ENCODE peak calls at places on chromosomes 13 and 19, in eight cellular contexts. One of them, this sample, is unnamed.

GRCh38 chr19:29104605-29105241 is 108.2 kb downstream of the UQCRFS1 start:
- DNase-seq in tibial nerve: no peak
- DNase-seq in left ventricle myocardium inferior: no peak
- DNase-seq in stomach: no peak
- DNase-seq in right lobe of liver: no peak
- DNase-seq in thoracic aorta: no peak
- DNase-seq in foreskin fibroblast: no peak
- DNase-seq in PC-3: no peak
- DNase-seq in this sample: no peak

GRCh38 chr13:114106526-114106925 is 25.9 kb downstream of the RASA3 start:
- DNase-seq in tibial nerve: no peak
- DNase-seq in right lobe of liver: no peak
- DNase-seq in PC-3: no peak
- DNase-seq in stomach: no peak
- DNase-seq in left ventricle myocardium inferior: no peak
- DNase-seq in foreskin fibroblast: no peak
- DNase-seq in thoracic aorta: no peak
- DNase-seq in this sample: no peak

GRCh38 chr13:46797468-46798237 is 692 bp upstream of the ESD start:
- DNase-seq in PC-3: no peak
- DNase-seq in left ventricle myocardium inferior: no peak
- DNase-seq in tibial nerve: no peak
- DNase-seq in thoracic aorta: no peak
- DNase-seq in right lobe of liver: no peak
- DNase-seq in stomach: no peak
- DNase-seq in foreskin fibroblast: peak
- DNase-seq in this sample: no peak

GRCh38 chr13:78201411-78201810 is 282.8 kb upstream of the EDNRB start:
- DNase-seq in PC-3: no peak
- DNase-seq in thoracic aorta: no peak
- DNase-seq in stomach: no peak
- DNase-seq in foreskin fibroblast: no peak
- DNase-seq in left ventricle myocardium inferior: no peak
- DNase-seq in tibial nerve: no peak
- DNase-seq in right lobe of liver: no peak
- DNase-seq in this sample: no peak

GRCh38 chr13:84192125-84192524 is 309.9 kb upstream of the SLITRK1 start:
- DNase-seq in PC-3: peak
- DNase-seq in left ventricle myocardium inferior: no peak
- DNase-seq in right lobe of liver: no peak
- DNase-seq in thoracic aorta: no peak
- DNase-seq in foreskin fibroblast: peak
- DNase-seq in stomach: no peak
- DNase-seq in tibial nerve: no peak
- DNase-seq in this sample: peak

GRCh38 chr19:46772170-46773017 is 16.0 kb downstream of the SLC1A5 start:
- DNase-seq in foreskin fibroblast: no peak
- DNase-seq in tibial nerve: no peak
- DNase-seq in left ventricle myocardium inferior: no peak
- DNase-seq in PC-3: no peak
- DNase-seq in right lobe of liver: no peak
- DNase-seq in thoracic aorta: no peak
- DNase-seq in stomach: no peak
- DNase-seq in this sample: no peak

GRCh38 chr19:32308436-32309077 is 36.9 kb upstream of the ZNF507 start:
- DNase-seq in foreskin fibroblast: no peak
- DNase-seq in right lobe of liver: no peak
- DNase-seq in stomach: no peak
- DNase-seq in thoracic aorta: no peak
- DNase-seq in tibial nerve: no peak
- DNase-seq in left ventricle myocardium inferior: no peak
- DNase-seq in PC-3: no peak
- DNase-seq in this sample: no peak

GRCh38 chr19:33456076-33456844 is 65.3 kb downstream of the PEPD start:
- DNase-seq in tibial nerve: no peak
- DNase-seq in thoracic aorta: no peak
- DNase-seq in foreskin fibroblast: no peak
- DNase-seq in stomach: no peak
- DNase-seq in right lobe of liver: peak
- DNase-seq in PC-3: no peak
- DNase-seq in left ventricle myocardium inferior: no peak
- DNase-seq in this sample: no peak

DNA sequence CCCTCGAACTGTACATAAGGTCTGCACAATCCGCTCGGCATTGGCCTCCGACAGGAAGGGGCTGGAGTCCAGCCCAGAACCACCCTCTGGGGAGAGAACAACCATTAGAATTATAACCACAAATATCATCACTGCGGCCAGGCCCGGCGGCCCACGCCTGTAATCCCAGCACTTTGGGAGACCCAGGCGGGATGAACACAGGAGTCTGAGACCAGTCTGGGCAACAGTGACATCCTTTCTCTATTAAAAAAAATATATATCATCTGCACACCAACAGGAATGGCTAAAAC is 11.4 kb downstream of the COQ8B start:
- DNase-seq in foreskin fibroblast: no peak
- DNase-seq in right lobe of liver: no peak
- DNase-seq in stomach: no peak
- DNase-seq in thoracic aorta: no peak
- DNase-seq in left ventricle myocardium inferior: peak
- DNase-seq in tibial nerve: peak
- DNase-seq in PC-3: no peak
- DNase-seq in this sample: no peak
- TF ChIP-seq CTCF in foreskin fibroblast: no peak
- TF ChIP-seq CTCF in right lobe of liver: no peak
- TF ChIP-seq CTCF in stomach: no peak
- TF ChIP-seq CTCF in thoracic aorta: no peak
- TF ChIP-seq CTCF in left ventricle myocardium inferior: no peak
- TF ChIP-seq CTCF in tibial nerve: no peak
- TF ChIP-seq CTCF in PC-3: no peak
- TF ChIP-seq CTCF in this sample: no peak

DNA sequence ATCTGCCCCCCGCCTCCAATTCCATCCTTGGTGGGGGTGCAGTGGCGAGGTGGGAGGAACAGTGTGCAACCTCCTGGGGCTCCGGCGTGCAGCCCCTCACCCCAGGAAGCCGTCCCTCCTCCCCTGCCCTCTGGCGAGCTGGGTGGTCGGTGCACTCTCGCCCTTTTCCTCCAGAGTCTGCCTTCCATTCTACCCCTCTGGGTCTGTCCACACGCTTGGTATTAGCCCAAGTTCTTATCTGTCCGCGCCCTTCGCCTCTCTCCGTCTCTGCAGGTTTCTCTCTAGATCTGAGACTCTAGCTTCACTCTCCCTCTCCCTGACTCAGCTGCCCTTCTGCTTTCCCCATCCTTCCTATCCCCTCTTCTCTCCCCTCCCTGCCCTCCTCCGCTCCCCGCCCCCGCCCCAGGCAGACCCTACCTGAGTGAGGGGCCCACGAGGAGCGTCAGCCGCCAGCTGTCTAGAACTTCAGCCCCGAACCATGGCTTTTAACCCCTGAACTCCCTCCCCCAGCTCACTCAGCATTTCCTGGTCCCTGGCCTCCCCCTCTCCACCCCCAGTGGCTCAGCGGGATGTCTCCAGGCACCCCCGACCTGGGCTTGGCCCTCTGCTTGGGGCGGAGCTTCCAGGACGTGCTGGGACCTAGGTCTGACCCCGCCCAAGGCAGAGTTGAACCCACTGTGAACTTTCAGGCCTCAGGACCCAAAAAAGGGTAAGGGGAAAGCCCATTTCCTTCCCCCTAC is 499 bp upstream of the KLK13 start:
- DNase-seq in PC-3: no peak
- DNase-seq in left ventricle myocardium inferior: no peak
- DNase-seq in stomach: peak
- DNase-seq in foreskin fibroblast: no peak
- DNase-seq in tibial nerve: no peak
- DNase-seq in right lobe of liver: no peak
- DNase-seq in thoracic aorta: no peak
- DNase-seq in this sample: no peak
- H3K4me3 ChIP-seq in PC-3: no peak
- H3K4me3 ChIP-seq in left ventricle myocardium inferior: peak
- H3K4me3 ChIP-seq in stomach: peak
- H3K4me3 ChIP-seq in foreskin fibroblast: no peak
- H3K4me3 ChIP-seq in tibial nerve: no peak
- H3K4me3 ChIP-seq in right lobe of liver: no peak
- H3K4me3 ChIP-seq in thoracic aorta: no peak
- H3K4me3 ChIP-seq in this sample: no peak

GRCh38 chr19:15836595-15837398 is 21.3 kb upstream of the OR10H1 start:
- DNase-seq in thoracic aorta: peak
- DNase-seq in stomach: peak
- DNase-seq in left ventricle myocardium inferior: peak
- DNase-seq in PC-3: peak
- DNase-seq in tibial nerve: peak
- DNase-seq in foreskin fibroblast: peak
- DNase-seq in right lobe of liver: peak
- DNase-seq in this sample: peak

GRCh38 chr19:15840833-15841232 is 25.4 kb upstream of the OR10H1 start:
- DNase-seq in PC-3: no peak
- DNase-seq in left ventricle myocardium inferior: no peak
- DNase-seq in right lobe of liver: no peak
- DNase-seq in thoracic aorta: no peak
- DNase-seq in foreskin fibroblast: no peak
- DNase-seq in stomach: no peak
- DNase-seq in tibial nerve: no peak
- DNase-seq in this sample: no peak

GRCh38 chr19:15846923-15847322 is 31.5 kb upstream of the OR10H1 start:
- DNase-seq in thoracic aorta: no peak
- DNase-seq in stomach: no peak
- DNase-seq in tibial nerve: no peak
- DNase-seq in right lobe of liver: no peak
- DNase-seq in foreskin fibroblast: no peak
- DNase-seq in left ventricle myocardium inferior: no peak
- DNase-seq in PC-3: no peak
- DNase-seq in this sample: no peak

GRCh38 chr19:15843186-15843585 is 27.7 kb upstream of the OR10H1 start:
- DNase-seq in right lobe of liver: no peak
- DNase-seq in stomach: no peak
- DNase-seq in foreskin fibroblast: no peak
- DNase-seq in tibial nerve: no peak
- DNase-seq in thoracic aorta: no peak
- DNase-seq in left ventricle myocardium inferior: no peak
- DNase-seq in PC-3: no peak
- DNase-seq in this sample: no peak

GRCh38 chr19:15841875-15842569 is 26.6 kb upstream of the OR10H1 start:
- DNase-seq in tibial nerve: no peak
- DNase-seq in thoracic aorta: no peak
- DNase-seq in PC-3: no peak
- DNase-seq in left ventricle myocardium inferior: no peak
- DNase-seq in foreskin fibroblast: no peak
- DNase-seq in right lobe of liver: no peak
- DNase-seq in stomach: no peak
- DNase-seq in this sample: no peak
- TF ChIP-seq CTCF in tibial nerve: no peak
- TF ChIP-seq CTCF in thoracic aorta: no peak
- TF ChIP-seq CTCF in PC-3: peak
- TF ChIP-seq CTCF in left ventricle myocardium inferior: no peak
- TF ChIP-seq CTCF in foreskin fibroblast: no peak
- TF ChIP-seq CTCF in right lobe of liver: peak
- TF ChIP-seq CTCF in stomach: no peak
- TF ChIP-seq CTCF in this sample: no peak

DNA sequence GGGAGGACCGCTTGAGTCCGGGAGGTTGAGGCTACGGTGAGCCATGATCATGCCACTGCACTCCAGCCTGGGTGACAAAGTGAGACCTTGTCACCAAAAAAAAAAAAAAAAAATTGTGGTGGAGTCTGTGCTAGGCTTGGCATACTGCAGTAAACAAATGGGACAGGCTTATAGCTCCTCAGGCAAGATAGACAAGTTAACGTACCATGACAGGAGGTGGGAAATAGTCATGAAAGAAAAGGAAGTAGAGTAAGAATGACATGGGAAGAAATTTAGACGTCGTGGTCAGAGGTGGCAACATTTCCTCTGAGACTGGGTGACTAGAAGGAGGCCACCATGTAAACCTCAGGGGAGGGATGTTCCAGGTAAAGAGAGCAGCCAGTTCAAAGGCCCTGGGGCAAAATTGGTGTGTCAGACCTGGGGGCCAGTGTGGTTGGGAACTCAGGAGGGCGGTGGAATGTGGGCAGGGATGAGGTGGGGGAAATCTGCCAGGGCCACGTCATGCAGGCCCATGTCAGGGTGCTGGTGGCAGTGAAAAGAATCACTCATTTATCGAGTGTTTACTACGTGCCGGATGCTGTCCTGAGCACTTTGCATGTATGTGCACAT is 5.6 kb downstream of the SNRPA start:
- DNase-seq in stomach: no peak
- DNase-seq in foreskin fibroblast: no peak
- DNase-seq in PC-3: peak
- DNase-seq in left ventricle myocardium inferior: no peak
- DNase-seq in right lobe of liver: no peak
- DNase-seq in thoracic aorta: no peak
- DNase-seq in tibial nerve: no peak
- DNase-seq in this sample: peak
- H3K4me3 ChIP-seq in stomach: peak
- H3K4me3 ChIP-seq in foreskin fibroblast: no peak
- H3K4me3 ChIP-seq in PC-3: no peak
- H3K4me3 ChIP-seq in left ventricle myocardium inferior: no peak
- H3K4me3 ChIP-seq in right lobe of liver: no peak
- H3K4me3 ChIP-seq in thoracic aorta: no peak
- H3K4me3 ChIP-seq in tibial nerve: no peak
- H3K4me3 ChIP-seq in this sample: no peak

GRCh38 chr19:48591021-48591420 is 15.5 kb upstream of the SPACA4 start:
- DNase-seq in tibial nerve: no peak
- DNase-seq in thoracic aorta: no peak
- DNase-seq in right lobe of liver: no peak
- DNase-seq in left ventricle myocardium inferior: no peak
- DNase-seq in stomach: no peak
- DNase-seq in PC-3: peak
- DNase-seq in foreskin fibroblast: no peak
- DNase-seq in this sample: peak
- TF ChIP-seq CTCF in tibial nerve: no peak
- TF ChIP-seq CTCF in thoracic aorta: no peak
- TF ChIP-seq CTCF in right lobe of liver: no peak
- TF ChIP-seq CTCF in left ventricle myocardium inferior: no peak
- TF ChIP-seq CTCF in stomach: no peak
- TF ChIP-seq CTCF in PC-3: peak
- TF ChIP-seq CTCF in foreskin fibroblast: no peak
- TF ChIP-seq CTCF in this sample: peak

GRCh38 chr19:40740747-40741146 is 9.5 kb downstream of the ACTMAP start:
- DNase-seq in stomach: no peak
- DNase-seq in tibial nerve: peak
- DNase-seq in left ventricle myocardium inferior: peak
- DNase-seq in right lobe of liver: no peak
- DNase-seq in PC-3: no peak
- DNase-seq in thoracic aorta: peak
- DNase-seq in foreskin fibroblast: peak
- DNase-seq in this sample: peak
- H3K4me3 ChIP-seq in stomach: no peak
- H3K4me3 ChIP-seq in tibial nerve: no peak
- H3K4me3 ChIP-seq in left ventricle myocardium inferior: no peak
- H3K4me3 ChIP-seq in right lobe of liver: no peak
- H3K4me3 ChIP-seq in PC-3: no peak
- H3K4me3 ChIP-seq in thoracic aorta: no peak
- H3K4me3 ChIP-seq in foreskin fibroblast: no peak
- H3K4me3 ChIP-seq in this sample: no peak

This sample was measured in epithelial cell of esophagus.